ENCODE peak calls at places on chromosomes 12 and 14, in four cellular contexts. One of them, this sample, is unnamed.
A peak's percentile ranks its signal among the peaks of the same experiment; 100 is the strongest.

GRCh38 chr12:98574110-98574509 is 19.4 kb upstream of the SLC25A3 start:
- DNase-seq in GM12864: no peak
- DNase-seq in GM12865: no peak
- DNase-seq in SJSA1: no peak
- DNase-seq in this sample: no peak

GRCh38 chr14:54844479-54844878 is 58.1 kb downstream of the GCH1 start:
- DNase-seq in GM12864: no peak
- DNase-seq in GM12865: no peak
- DNase-seq in SJSA1: no peak
- DNase-seq in this sample: peak; percentile 66

GRCh38 chr12:123267991-123268843 is 3.4 kb downstream of the CDK2AP1 start:
- DNase-seq in GM12864: no peak
- DNase-seq in GM12865: no peak
- DNase-seq in SJSA1: no peak
- DNase-seq in this sample: peak; percentile 48

GRCh38 chr12:113823816-113824215 is 142.3 kb downstream of the RBM19 start:
- DNase-seq in GM12864: no peak
- DNase-seq in GM12865: no peak
- DNase-seq in SJSA1: no peak
- DNase-seq in this sample: no peak

GRCh38 chr12:116099664-116100432 is 177.6 kb downstream of the MED13L start:
- DNase-seq in GM12864: no peak
- DNase-seq in GM12865: no peak
- DNase-seq in SJSA1: peak; percentile 24
- DNase-seq in this sample: no peak

GRCh38 chr14:104135121-104135903 is 3.1 kb upstream of the KIF26A start:
- DNase-seq in GM12864: no peak
- DNase-seq in GM12865: peak; percentile 18
- DNase-seq in SJSA1: no peak
- DNase-seq in this sample: no peak

GRCh38 chr12:59408431-59408830 is 187.4 kb upstream of the SLC16A7 start:
- DNase-seq in GM12864: no peak
- DNase-seq in GM12865: no peak
- DNase-seq in SJSA1: no peak
- DNase-seq in this sample: no peak

GRCh38 chr12:92912052-92912451 is 17.0 kb downstream of the EEA1 start:
- DNase-seq in GM12864: no peak
- DNase-seq in GM12865: no peak
- DNase-seq in SJSA1: no peak
- DNase-seq in this sample: no peak

GRCh38 chr14:100369019-100369418 is 45.9 kb downstream of the SLC25A47 start:
- DNase-seq in GM12864: no peak
- DNase-seq in GM12865: no peak
- DNase-seq in SJSA1: no peak
- DNase-seq in this sample: no peak

GRCh38 chr12:38113991-38114390 is 202.6 kb upstream of the ALG10B start:
- DNase-seq in GM12864: no peak
- DNase-seq in GM12865: no peak
- DNase-seq in SJSA1: peak; percentile 8
- DNase-seq in this sample: no peak

GRCh38 chr14:68363841-68364711 is 428.8 kb downstream of the ZFP36L1 start:
- DNase-seq in GM12864: no peak
- DNase-seq in GM12865: no peak
- DNase-seq in SJSA1: peak; percentile 47
- DNase-seq in this sample: peak; percentile 62

GRCh38 chr12:103924761-103925641 is 5.2 kb upstream of the HSP90B1 start:
- DNase-seq in GM12864: peak; percentile 93
- DNase-seq in GM12865: peak; percentile 97
- DNase-seq in SJSA1: peak; percentile 54
- DNase-seq in this sample: no peak

GRCh38 chr14:49768301-49769121 is 558 bp downstream of the KLHDC2 start:
- DNase-seq in GM12864: peak; percentile 35
- DNase-seq in GM12865: peak; percentile 71
- DNase-seq in SJSA1: no peak
- DNase-seq in this sample: peak; percentile 84

GRCh38 chr12:3988519-3989217 is 115.5 kb upstream of the PARP11 start:
- DNase-seq in GM12864: peak; percentile 35
- DNase-seq in GM12865: peak; percentile 37
- DNase-seq in SJSA1: no peak
- DNase-seq in this sample: no peak

GRCh38 chr12:49201595-49202295 is 12.9 kb upstream of the TUBA1A start:
- DNase-seq in GM12864: no peak
- DNase-seq in GM12865: no peak
- DNase-seq in SJSA1: no peak
- DNase-seq in this sample: no peak

GRCh38 chr14:61927015-61927414 is 164.8 kb downstream of the SNAPC1 start:
- DNase-seq in GM12864: no peak
- DNase-seq in GM12865: no peak
- DNase-seq in SJSA1: peak; percentile 28
- DNase-seq in this sample: no peak

GRCh38 chr14:62125793-62126192 is 363.6 kb downstream of the SNAPC1 start:
- DNase-seq in GM12864: no peak
- DNase-seq in GM12865: no peak
- DNase-seq in SJSA1: no peak
- DNase-seq in this sample: no peak

GRCh38 chr12:110575326-110575725 is 7.8 kb downstream of the PPTC7 start:
- DNase-seq in GM12864: no peak
- DNase-seq in GM12865: peak; percentile 43
- DNase-seq in SJSA1: no peak
- DNase-seq in this sample: no peak

GRCh38 chr14:29462772-29463171 is 464.9 kb downstream of the PRKD1 start:
- DNase-seq in GM12864: no peak
- DNase-seq in GM12865: no peak
- DNase-seq in SJSA1: no peak
- DNase-seq in this sample: no peak

GRCh38 chr12:49059385-49060232 is 985 bp downstream of the KMT2D start:
- DNase-seq in GM12864: no peak
- DNase-seq in GM12865: peak; percentile 40
- DNase-seq in SJSA1: peak; percentile 38
- DNase-seq in this sample: peak; percentile 59

GRCh38 chr12:5166976-5167375 is 123.3 kb downstream of the KCNA5 start:
- DNase-seq in GM12864: no peak
- DNase-seq in GM12865: no peak
- DNase-seq in SJSA1: peak; percentile 94
- DNase-seq in this sample: no peak

GRCh38 chr12:14931791-14932560 is 6.4 kb downstream of the ERP27 start:
- DNase-seq in GM12864: no peak
- DNase-seq in GM12865: no peak
- DNase-seq in SJSA1: no peak
- DNase-seq in this sample: no peak

GRCh38 chr12:33514893-33515292 is 75.3 kb upstream of the SYT10 start:
- DNase-seq in GM12864: no peak
- DNase-seq in GM12865: no peak
- DNase-seq in SJSA1: no peak
- DNase-seq in this sample: no peak

GRCh38 chr14:55336161-55336560 is 64.9 kb downstream of the FBXO34 start:
- DNase-seq in GM12864: no peak
- DNase-seq in GM12865: no peak
- DNase-seq in SJSA1: no peak
- DNase-seq in this sample: no peak

GRCh38 chr12:54215990-54216579 is 27.3 kb upstream of the SMUG1 start:
- DNase-seq in GM12864: no peak
- DNase-seq in GM12865: peak; percentile 51
- DNase-seq in SJSA1: no peak
- DNase-seq in this sample: peak; percentile 58

GRCh38 chr14:56247495-56248087 is 129.4 kb downstream of the PELI2 start:
- DNase-seq in GM12864: no peak
- DNase-seq in GM12865: no peak
- DNase-seq in SJSA1: no peak
- DNase-seq in this sample: no peak

GRCh38 chr12:74370608-74371216 is 166.9 kb upstream of the ATXN7L3B start:
- DNase-seq in GM12864: no peak
- DNase-seq in GM12865: no peak
- DNase-seq in SJSA1: no peak
- DNase-seq in this sample: no peak
- H3K4me3 ChIP-seq in GM12864: no peak overlapping the region
- H3K4me3 ChIP-seq in GM12865: no peak overlapping the region
- H3K4me3 ChIP-seq in SJSA1: no peak overlapping the region
- H3K4me3 ChIP-seq in this sample: no peak overlapping the region

GRCh38 chr12:124906606-124907261 is 7.7 kb downstream of the UBC start:
- DNase-seq in GM12864: peak; percentile 92
- DNase-seq in GM12865: peak; percentile 96
- DNase-seq in SJSA1: peak; percentile 70
- DNase-seq in this sample: peak; percentile 94
- H3K4me3 ChIP-seq in GM12864: no peak overlapping the region
- H3K4me3 ChIP-seq in GM12865: no peak overlapping the region
- H3K4me3 ChIP-seq in SJSA1: no peak overlapping the region
- H3K4me3 ChIP-seq in this sample: no peak overlapping the region

DNA sequence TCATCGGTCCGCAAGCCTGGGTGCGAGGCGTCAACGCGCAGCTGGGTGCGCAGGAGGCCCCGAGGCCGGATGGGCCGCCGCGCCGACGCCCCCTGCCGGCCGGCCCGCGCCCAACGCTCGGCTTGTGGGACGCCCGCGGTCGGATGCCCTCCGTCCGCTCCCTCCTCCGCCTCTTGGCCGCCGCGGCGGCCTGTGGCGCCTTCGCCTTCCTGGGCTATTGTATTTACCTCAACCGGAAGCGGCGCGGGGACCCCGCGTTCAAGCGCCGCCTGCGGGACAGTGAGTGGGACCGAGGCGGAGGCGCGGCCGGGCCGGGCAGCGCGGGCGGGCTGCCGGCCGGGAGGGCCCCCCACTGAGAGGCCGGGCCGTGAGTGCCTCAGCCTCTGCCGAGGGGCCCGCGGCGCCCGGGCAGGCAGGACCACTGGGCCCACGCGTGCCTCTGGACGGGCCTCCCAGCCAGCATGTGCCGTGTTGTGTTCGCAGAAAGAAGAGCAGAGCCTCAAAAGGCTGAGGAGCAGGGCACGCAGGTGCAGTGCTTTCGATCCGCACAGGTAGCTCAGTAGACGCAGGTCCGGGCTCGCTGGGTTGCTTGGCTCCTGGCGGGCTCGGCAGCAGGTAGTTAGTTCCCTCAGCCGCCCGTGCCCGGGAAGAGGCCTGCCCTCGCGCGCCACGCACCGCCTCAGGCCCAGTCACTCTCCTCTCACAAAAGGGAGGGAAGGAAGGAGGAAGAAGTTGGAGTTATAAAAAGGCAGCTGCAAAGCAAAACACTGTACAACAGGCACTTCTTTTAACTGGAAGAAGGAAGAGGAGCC is at the start of gene TOMM20L:
- DNase-seq in GM12864: peak; percentile 26
- DNase-seq in GM12865: peak; percentile 83
- DNase-seq in SJSA1: peak; percentile 74
- DNase-seq in this sample: peak; percentile 88
- H3K4me3 ChIP-seq in GM12864: peak within 1 kb of the TSS; percentile 49
- H3K4me3 ChIP-seq in GM12865: peak within 1 kb of the TSS; percentile 33
- H3K4me3 ChIP-seq in SJSA1: peak within 1 kb of the TSS; percentile 46
- H3K4me3 ChIP-seq in this sample: peak within 1 kb of the TSS; percentile 84

GRCh38 chr12:72349491-72349890 is 77.3 kb downstream of the TRHDE start:
- DNase-seq in GM12864: no peak
- DNase-seq in GM12865: no peak
- DNase-seq in SJSA1: no peak
- DNase-seq in this sample: no peak

GRCh38 chr12:72346331-72346944 is 74.3 kb downstream of the TRHDE start:
- DNase-seq in GM12864: peak; percentile 21
- DNase-seq in GM12865: peak; percentile 71
- DNase-seq in SJSA1: peak; percentile 75
- DNase-seq in this sample: peak; percentile 28
- H3K4me3 ChIP-seq in GM12864: no peak overlapping the region
- H3K4me3 ChIP-seq in GM12865: no peak overlapping the region
- H3K4me3 ChIP-seq in SJSA1: no peak overlapping the region
- H3K4me3 ChIP-seq in this sample: no peak overlapping the region

This sample was measured in Peyer's patch.